ENCODE peak calls at places on chromosomes 6 and 20, in four cellular contexts. O is spleen, U is heart left ventricle, N is IMR-90. L is an unnamed sample.

GRCh38 chr20:14792915-14793314 is 455.5 kb upstream of the FLRT3 start:
- DNase-seq in N (no peak), O (no peak), U (no peak), L (no peak)

GRCh38 chr20:57803718-57804005 is 93.8 kb upstream of the PMEPA1 start:
- DNase-seq in U (no peak), O (no peak), N (no peak), L (no peak)

GRCh38 chr6:107061125-107062020 is 33.4 kb downstream of the MTRES1 start:
- DNase-seq in O (no peak), U (no peak), N (peak), L (peak)

GRCh38 chr6:4067673-4068072 is 11.3 kb downstream of the FAM217A start:
- DNase-seq in O (no peak), U (no peak), N (no peak), L (no peak)

GRCh38 chr20:43844778-43845614 is 69.7 kb upstream of the TOX2 start:
- DNase-seq in O (no peak), N (peak), U (peak), L (peak)

GRCh38 chr6:133568970-133569889 is 319.7 kb upstream of the TCF21 start:
- DNase-seq in N (peak), O (no peak), U (peak), L (peak)

GRCh38 chr6:83558975-83559374 is 46.6 kb downstream of the PRSS35 start:
- DNase-seq in N (no peak), O (no peak), U (no peak), L (no peak)

GRCh38 chr6:29892696-29893095 is 49.6 kb upstream of the HLA-A start:
- DNase-seq in O (no peak), N (no peak), U (no peak), L (no peak)

GRCh38 chr6:80767808-80768207 is 661.3 kb downstream of the BCKDHB start:
- DNase-seq in N (peak), O (no peak), U (peak), L (peak)

GRCh38 chr6:16322666-16323312 is 84.4 kb downstream of the GMPR start:
- DNase-seq in N (peak), U (peak), O (peak), L (peak)

GRCh38 chr6:98324406-98324930 is 509.9 kb upstream of the POU3F2 start:
- DNase-seq in U (no peak), N (no peak), O (no peak), L (peak)

GRCh38 chr20:45933231-45934045 is 1.0 kb upstream of the PCIF1 start:
- DNase-seq in O (peak), N (peak), U (peak), L (peak)

GRCh38 chr20:21361266-21361665 is 36.1 kb downstream of the NKX2-4 start:
- DNase-seq in N (peak), U (no peak), O (no peak), L (no peak)

GRCh38 chr20:58099291-58099915 is 129.1 kb downstream of the ANKRD60 start:
- DNase-seq in U (no peak), O (no peak), N (no peak), L (no peak)

GRCh38 chr6:192313-192664 is 100.0 kb upstream of the DUSP22 start:
- DNase-seq in U (no peak), N (no peak), O (no peak), L (no peak)

GRCh38 chr6:32171234-32171633 is 4.7 kb downstream of the AGPAT1 start:
- DNase-seq in N (no peak), U (no peak), O (peak), L (no peak)

GRCh38 chr6:13172294-13172693 is 156.0 kb downstream of the TBC1D7 start:
- DNase-seq in O (no peak), U (no peak), N (no peak), L (no peak)

GRCh38 chr6:4788953-4789584 is 12.9 kb downstream of the CDYL start:
- DNase-seq in N (no peak), U (no peak), O (peak), L (no peak)

GRCh38 chr6:26743157-26743821 is 83.7 kb upstream of the ZNF322 start:
- DNase-seq in O (no peak), U (no peak), N (peak), L (peak)

GRCh38 chr6:3843379-3844096 is 5.6 kb upstream of the FAM50B start:
- DNase-seq in U (no peak), O (no peak), N (no peak), L (no peak)

GRCh38 chr6:82144852-82145332 is 102.7 kb downstream of the IBTK start:
- DNase-seq in N (peak), O (no peak), U (peak), L (peak)

GRCh38 chr20:48822879-48823385 is 4.9 kb downstream of the PREX1 start:
- DNase-seq in O (peak), N (no peak), U (no peak), L (peak)

GRCh38 chr6:84687487-84687886 is 76.9 kb downstream of the TBX18 start:
- DNase-seq in N (no peak), U (no peak), O (no peak), L (peak)

GRCh38 chr20:25280574-25281535 is 33.0 kb downstream of the PYGB start:
- DNase-seq in U (peak), O (peak), N (no peak), L (no peak)

GRCh38 chr20:14197097-14197496 is 140.3 kb downstream of the FLRT3 start:
- DNase-seq in N (peak), U (no peak), O (no peak), L (peak)

GRCh38 chr20:59790388-59790787 is 143.0 kb downstream of the SYCP2 start:
- DNase-seq in N (no peak), O (no peak), U (no peak), L (no peak)

GRCh38 chr6:28203201-28203600 is 21.9 kb upstream of the ZSCAN9 start:
- DNase-seq in O (no peak), U (no peak), N (no peak), L (no peak)

GRCh38 chr6:32622545-32623401 is 14.4 kb upstream of the HLA-DQA1 start:
- DNase-seq in U (peak), N (peak), O (peak), L (peak)

GRCh38 chr6:1960484-1961142 is 284.8 kb downstream of the GMDS start:
- DNase-seq in N (no peak), O (no peak), U (no peak), L (no peak)

GRCh38 chr20:59025086-59025485 is 5.9 kb downstream of the TUBB1 start:
- DNase-seq in U (no peak), O (no peak), N (no peak), L (no peak)

GRCh38 chr6:14092301-14092700 is 25.3 kb upstream of the CD83 start:
- DNase-seq in U (no peak), O (no peak), N (no peak), L (no peak)

GRCh38 chr6:69832558-69832957 is 33.8 kb upstream of the COL19A1 start:
- DNase-seq in N (no peak), U (no peak), O (no peak), L (no peak)

GRCh38 chr6:69835414-69836179 is 30.8 kb upstream of the COL19A1 start:
- DNase-seq in U (no peak), O (no peak), N (peak), L (peak)
- TF ChIP-seq CTCF in U (peak), O (peak), N (peak), L (peak)

DNA sequence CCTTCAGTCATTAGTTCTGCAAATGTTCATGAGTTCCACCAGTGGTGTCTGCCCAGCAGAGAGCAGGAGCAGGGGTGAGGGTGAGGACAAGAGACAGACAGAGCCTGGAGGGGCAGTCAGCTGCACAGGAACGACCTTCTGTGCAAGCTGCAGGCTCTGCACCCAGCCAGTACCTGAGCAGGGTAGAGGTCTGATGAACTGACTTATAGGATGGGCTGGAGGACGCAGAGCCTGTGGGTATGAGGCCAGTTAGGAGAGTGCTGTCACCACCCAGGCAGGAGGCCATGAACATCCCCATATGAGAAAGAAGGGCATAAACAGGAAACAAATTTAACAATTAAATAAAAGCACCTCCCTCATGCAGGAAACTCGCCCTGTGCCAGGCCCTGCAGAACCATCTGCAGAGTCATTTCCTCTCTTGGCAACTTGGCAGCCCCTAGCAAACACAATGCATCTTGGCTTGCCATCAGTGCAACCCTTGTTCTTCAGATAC is 17.9 kb downstream of the C6orf15 start:
- DNase-seq in N (no peak), U (no peak), O (peak), L (no peak)
- H3K4me3 ChIP-seq in N (no peak), U (no peak), O (no peak), L (no peak)

GRCh38 chr6:35202066-35202546 is 11.7 kb upstream of the SCUBE3 start:
- DNase-seq in O (no peak), N (no peak), U (no peak), L (no peak)
- TF ChIP-seq CTCF in O (no peak), N (no peak), U (no peak), L (no peak)

GRCh38 chr6:109894181-109894580 is 83.9 kb upstream of the GPR6 start:
- DNase-seq in N (no peak), O (no peak), U (no peak), L (no peak)

GRCh38 chr6:109896333-109896732 is 81.8 kb upstream of the GPR6 start:
- DNase-seq in N (peak), O (no peak), U (no peak), L (peak)

GRCh38 chr6:109891924-109892323 is 86.2 kb upstream of the GPR6 start:
- DNase-seq in O (no peak), N (no peak), U (no peak), L (no peak)

GRCh38 chr6:109893606-109894005 is 84.5 kb upstream of the GPR6 start:
- DNase-seq in U (no peak), N (no peak), O (no peak), L (no peak)

GRCh38 chr6:109892451-109893435 is 85.4 kb upstream of the GPR6 start:
- DNase-seq in O (no peak), U (no peak), N (no peak), L (no peak)
- H3K4me3 ChIP-seq in O (no peak), U (no peak), N (no peak), L (no peak)

GRCh38 chr20:41704896-41705295 is 86.7 kb upstream of the CHD6 start:
- DNase-seq in N (no peak), U (no peak), O (no peak), L (no peak)
- TF ChIP-seq CTCF in N (no peak), U (no peak), O (no peak), L (no peak)